ENCODE peak calls at places on chromosomes 13 and 19, in six cellular contexts. W is SK-N-SH, I is H1, X is HCT116, S is GM12878, Y is K562. U is an unnamed sample.

GRCh38 chr13:102948006-102948405 is 102.2 kb downstream of the ERCC5 start:
- DNase-seq in W (no peak), I (no peak), X (no peak), S (no peak), Y (no peak), U (no peak)

GRCh38 chr13:46647514-46648065 is 94.6 kb downstream of the LRCH1 start:
- DNase-seq in W (no peak), I (no peak), X (no peak), S (no peak), Y (no peak), U (no peak)

GRCh38 chr13:80161896-80162295 is 179.0 kb downstream of the SPRY2 start:
- DNase-seq in W (no peak), I (no peak), X (no peak), S (no peak), Y (no peak), U (no peak)

GRCh38 chr13:45162821-45163220 is 38.0 kb downstream of the KCTD4 start:
- DNase-seq in W (no peak), I (no peak), X (peak), S (no peak), Y (no peak), U (no peak)

GRCh38 chr13:78830508-78830907 is 171.6 kb upstream of the OBI1 start:
- DNase-seq in W (no peak), I (no peak), X (no peak), S (no peak), Y (no peak), U (no peak)

GRCh38 chr13:29909975-29910674 is 59.7 kb upstream of the UBL3 start:
- DNase-seq in W (no peak), I (no peak), X (no peak), S (no peak), Y (no peak), U (no peak)

GRCh38 chr13:89883893-89884448 is 1463.5 kb upstream of the MIR17HG start:
- DNase-seq in W (no peak), I (no peak), X (no peak), S (no peak), Y (no peak), U (no peak)

GRCh38 chr13:73676550-73677040 is 457.6 kb downstream of the KLF12 start:
- DNase-seq in W (no peak), I (no peak), X (no peak), S (no peak), Y (no peak), U (no peak)

GRCh38 chr19:54905908-54906511 is at the start of gene NCR1:
- DNase-seq in W (no peak), I (no peak), X (no peak), S (no peak), Y (peak), U (no peak)

GRCh38 chr19:6066661-6067646 is 43.3 kb downstream of the RFX2 start:
- DNase-seq in W (peak), I (peak), X (no peak), S (no peak), Y (peak), U (peak)

GRCh38 chr13:76216729-76217128 is 580.6 kb downstream of the LMO7 start:
- DNase-seq in W (no peak), I (no peak), X (no peak), S (no peak), Y (no peak), U (no peak)

DNA sequence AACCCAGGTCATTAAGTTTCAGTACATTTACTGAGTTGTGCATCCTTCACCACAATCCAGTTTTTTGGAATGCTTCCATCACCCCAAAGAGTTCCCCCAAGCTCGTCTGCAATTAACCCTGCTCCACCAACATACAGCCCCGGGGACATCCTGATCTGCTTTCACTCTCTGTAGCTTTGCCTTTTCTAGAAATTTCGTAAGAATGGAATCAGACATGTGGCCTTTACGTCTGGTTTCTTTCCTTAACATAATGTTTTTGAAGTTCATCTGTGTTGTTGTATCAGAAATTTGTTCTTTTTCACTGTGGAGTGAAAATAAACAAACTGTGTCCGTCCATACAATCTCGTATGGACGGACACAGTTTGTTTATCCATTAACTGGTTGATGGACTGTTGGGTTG is 2.9 kb downstream of the KLHL26 start:
- DNase-seq in W (no peak), I (no peak), X (no peak), S (no peak), Y (no peak), U (no peak)
- TF ChIP-seq JUND in W (no peak), I (no peak), X (no peak), S (no peak), Y (no peak), U (no peak)

GRCh38 chr13:87120476-87120875 is 550.7 kb upstream of the SLITRK5 start:
- DNase-seq in W (no peak), I (no peak), X (no peak), S (no peak), Y (no peak), U (no peak)

GRCh38 chr13:87124785-87125074 is 546.4 kb upstream of the SLITRK5 start:
- DNase-seq in W (no peak), I (no peak), X (no peak), S (no peak), Y (peak), U (no peak)

GRCh38 chr13:87122551-87122950 is 548.6 kb upstream of the SLITRK5 start:
- DNase-seq in W (no peak), I (no peak), X (no peak), S (no peak), Y (no peak), U (no peak)

GRCh38 chr13:87128006-87128405 is 543.2 kb upstream of the SLITRK5 start:
- DNase-seq in W (no peak), I (no peak), X (no peak), S (no peak), Y (no peak), U (no peak)

GRCh38 chr13:87123987-87124784 is 547.0 kb upstream of the SLITRK5 start:
- DNase-seq in W (no peak), I (no peak), X (peak), S (no peak), Y (peak), U (peak)
- TF ChIP-seq JUND in W (peak), I (peak), X (peak), S (no peak), Y (no peak), U (no peak)

GRCh38 chr13:91381371-91381770 is 17.1 kb upstream of the GPC5 start:
- DNase-seq in W (peak), I (no peak), X (no peak), S (no peak), Y (peak), U (peak)
- TF ChIP-seq JUND in W (no peak), I (no peak), X (no peak), S (no peak), Y (no peak), U (no peak)

GRCh38 chr13:22210134-22210930 is 539.5 kb downstream of the FGF9 start:
- DNase-seq in W (no peak), I (no peak), X (no peak), S (no peak), Y (no peak), U (no peak)

GRCh38 chr13:22218784-22219183 is 547.9 kb downstream of the FGF9 start:
- DNase-seq in W (no peak), I (no peak), X (no peak), S (no peak), Y (no peak), U (no peak)

GRCh38 chr13:22212576-22212975 is 541.7 kb downstream of the FGF9 start:
- DNase-seq in W (no peak), I (no peak), X (no peak), S (no peak), Y (no peak), U (no peak)

GRCh38 chr13:22211876-22212275 is 541.0 kb downstream of the FGF9 start:
- DNase-seq in W (no peak), I (no peak), X (no peak), S (no peak), Y (no peak), U (no peak)

DNA sequence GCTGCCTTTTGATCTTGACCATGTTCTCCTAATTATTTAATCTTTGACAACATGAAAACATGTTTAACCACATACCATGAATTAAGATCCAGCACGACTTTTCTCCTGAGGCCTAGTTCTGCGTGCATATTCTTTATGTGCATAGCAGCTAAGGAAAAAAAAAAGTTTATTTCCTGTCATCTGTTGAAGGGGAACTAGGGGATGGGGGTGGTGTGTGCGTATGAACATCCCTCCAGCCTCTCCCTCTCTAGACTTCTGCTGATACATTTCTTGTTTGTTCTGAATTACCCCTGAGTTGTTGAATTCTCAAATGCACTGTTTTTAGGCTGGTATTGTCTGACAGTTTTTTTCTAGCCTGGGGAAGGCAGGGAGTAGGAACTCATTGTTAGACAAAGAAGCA is 543.3 kb downstream of the FGF9 start:
- DNase-seq in W (no peak), I (no peak), X (no peak), S (no peak), Y (no peak), U (no peak)
- TF ChIP-seq JUND in W (no peak), I (no peak), X (no peak), S (no peak), Y (no peak), U (no peak)

DNA sequence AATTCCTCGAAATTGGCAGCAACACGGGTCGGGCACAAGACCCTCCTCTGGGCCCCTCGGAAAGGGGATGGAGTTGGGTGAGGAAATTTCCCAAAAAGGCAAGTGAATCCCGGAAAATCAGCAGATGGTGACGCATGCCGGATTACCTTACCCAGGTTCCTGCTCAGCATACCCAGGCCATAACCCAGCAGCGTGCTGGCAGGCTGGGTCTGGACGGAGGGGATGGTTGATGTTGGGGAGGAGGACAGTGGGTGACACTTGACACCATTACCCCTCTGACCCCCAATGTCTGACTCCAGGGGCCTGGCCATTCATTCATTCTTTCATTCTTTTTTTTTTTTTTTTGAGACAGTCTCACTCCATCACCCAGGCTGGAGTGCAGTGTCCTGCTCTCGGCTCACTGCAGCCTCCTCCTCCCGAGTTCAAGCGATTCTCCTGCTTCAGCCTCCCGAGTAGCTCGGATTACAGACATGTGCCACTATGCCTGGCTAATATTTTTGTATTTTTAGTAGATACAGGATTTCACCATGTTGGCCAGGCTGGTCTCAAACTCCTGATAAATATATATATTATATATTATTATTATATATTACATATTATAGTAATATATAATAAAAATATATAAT is 794 bp downstream of the PVR start:
- DNase-seq in W (peak), I (peak), X (no peak), S (no peak), Y (peak), U (peak)
- TF ChIP-seq JUND in W (no peak), I (peak), X (no peak), S (no peak), Y (no peak), U (no peak)

GRCh38 chr19:42038675-42039074 is 31.3 kb downstream of the GRIK5 start:
- DNase-seq in W (no peak), I (no peak), X (no peak), S (no peak), Y (no peak), U (no peak)
- TF ChIP-seq JUND in W (no peak), I (no peak), X (no peak), S (no peak), Y (no peak), U (no peak)

GRCh38 chr19:51351266-51351990 is 9.5 kb upstream of the VSIG10L start:
- DNase-seq in W (no peak), I (no peak), X (no peak), S (no peak), Y (no peak), U (no peak)

GRCh38 chr19:51345076-51345620 is 3.2 kb upstream of the VSIG10L start:
- DNase-seq in W (no peak), I (no peak), X (no peak), S (no peak), Y (no peak), U (no peak)

GRCh38 chr19:51346742-51347141 is 4.8 kb upstream of the VSIG10L start:
- DNase-seq in W (no peak), I (no peak), X (no peak), S (no peak), Y (no peak), U (no peak)

GRCh38 chr19:51342631-51343569 is 961 bp upstream of the VSIG10L start:
- DNase-seq in W (no peak), I (no peak), X (no peak), S (no peak), Y (no peak), U (peak)

DNA sequence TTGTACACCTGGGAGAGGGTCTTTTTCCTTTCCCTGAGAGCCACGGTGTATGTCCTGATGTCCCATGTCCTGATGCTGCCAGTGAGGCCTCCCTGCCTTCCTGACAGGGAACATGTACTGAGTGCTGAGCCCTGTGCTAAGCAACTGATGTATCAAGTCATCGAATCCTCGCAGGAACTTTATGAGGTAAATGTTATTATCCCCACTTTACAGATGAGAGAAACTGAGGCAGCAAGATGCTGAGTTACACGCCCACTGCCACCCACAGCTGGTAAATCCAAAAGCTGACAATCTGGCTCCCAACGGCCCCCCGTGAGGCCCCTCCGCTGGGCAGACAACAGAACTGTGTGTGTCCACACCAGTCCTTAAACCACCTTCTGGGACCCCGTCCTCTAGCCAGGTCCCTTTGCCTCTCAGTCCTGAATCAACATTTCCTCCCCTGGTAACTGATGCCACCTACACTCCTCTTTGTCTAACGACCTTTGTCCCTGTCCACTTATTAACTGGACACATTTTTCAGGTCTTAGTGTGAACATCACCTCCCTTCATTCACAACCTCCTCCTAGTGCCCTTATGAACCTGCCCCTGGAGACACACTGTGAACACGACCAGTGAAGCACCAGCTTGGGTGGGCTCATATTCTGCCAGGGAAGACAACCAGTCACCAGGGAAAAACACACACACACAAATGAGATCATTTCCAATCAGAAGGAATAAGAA is 5.4 kb upstream of the VSIG10L start:
- DNase-seq in W (no peak), I (no peak), X (no peak), S (no peak), Y (no peak), U (no peak)
- TF ChIP-seq JUND in W (no peak), I (no peak), X (no peak), S (no peak), Y (no peak), U (no peak)

DNA sequence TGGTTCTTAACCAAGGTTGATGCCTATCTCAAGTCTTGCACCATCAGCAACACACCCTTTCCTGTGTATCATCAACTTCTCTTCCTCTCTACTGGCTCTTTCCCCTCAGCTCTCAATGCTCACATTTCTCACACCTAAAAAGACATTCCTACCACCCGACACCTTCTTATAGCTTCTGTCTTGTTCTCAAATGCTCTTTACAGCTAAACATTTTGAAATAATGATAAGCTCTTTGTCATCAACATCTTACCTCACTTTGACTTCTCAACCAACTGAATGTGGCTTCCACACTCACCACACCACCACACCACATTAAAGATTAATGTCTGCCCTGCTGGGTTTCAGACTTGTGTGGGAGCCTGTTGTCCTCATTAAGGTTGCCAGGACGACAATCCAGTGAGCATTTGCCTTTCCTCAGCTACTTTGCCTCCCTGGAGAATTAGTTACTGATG is 67.8 kb downstream of the RXFP2 start:
- DNase-seq in W (no peak), I (no peak), X (no peak), S (no peak), Y (no peak), U (no peak)
- TF ChIP-seq JUND in W (no peak), I (no peak), X (no peak), S (no peak), Y (no peak), U (no peak)

DNA sequence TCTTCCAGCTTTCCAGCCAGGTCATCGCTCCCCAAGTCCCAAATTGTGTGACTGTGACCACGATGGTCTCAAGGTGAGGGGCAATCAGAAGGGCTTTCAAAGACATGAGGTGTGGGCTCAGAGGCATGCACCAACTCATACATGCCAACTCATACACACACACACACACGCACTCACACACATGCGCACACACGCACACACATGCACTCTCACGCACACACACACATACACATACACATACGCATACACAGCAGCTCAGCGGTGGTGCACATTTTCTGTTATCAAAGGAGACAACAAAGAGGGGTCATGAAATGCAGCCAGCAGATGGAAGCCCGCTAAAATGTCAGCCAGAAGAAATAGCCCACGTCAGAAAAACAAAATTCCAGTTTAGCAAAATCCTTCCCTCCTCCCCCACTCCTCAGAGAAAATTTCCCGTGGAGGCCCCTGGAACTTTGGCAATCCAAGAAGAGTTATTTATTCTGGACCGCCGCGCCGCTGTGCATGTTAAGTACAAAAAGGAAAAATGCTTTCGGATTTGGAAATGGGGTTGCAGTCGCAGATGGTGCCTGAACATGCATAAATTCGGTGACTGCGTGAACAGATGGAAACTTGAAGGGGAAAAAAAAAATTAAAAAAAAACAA is 114.7 kb upstream of the VSTM2B start:
- DNase-seq in W (no peak), I (no peak), X (no peak), S (no peak), Y (no peak), U (no peak)
- TF ChIP-seq JUND in W (no peak), I (no peak), X (no peak), S (no peak), Y (no peak), U (no peak)

DNA sequence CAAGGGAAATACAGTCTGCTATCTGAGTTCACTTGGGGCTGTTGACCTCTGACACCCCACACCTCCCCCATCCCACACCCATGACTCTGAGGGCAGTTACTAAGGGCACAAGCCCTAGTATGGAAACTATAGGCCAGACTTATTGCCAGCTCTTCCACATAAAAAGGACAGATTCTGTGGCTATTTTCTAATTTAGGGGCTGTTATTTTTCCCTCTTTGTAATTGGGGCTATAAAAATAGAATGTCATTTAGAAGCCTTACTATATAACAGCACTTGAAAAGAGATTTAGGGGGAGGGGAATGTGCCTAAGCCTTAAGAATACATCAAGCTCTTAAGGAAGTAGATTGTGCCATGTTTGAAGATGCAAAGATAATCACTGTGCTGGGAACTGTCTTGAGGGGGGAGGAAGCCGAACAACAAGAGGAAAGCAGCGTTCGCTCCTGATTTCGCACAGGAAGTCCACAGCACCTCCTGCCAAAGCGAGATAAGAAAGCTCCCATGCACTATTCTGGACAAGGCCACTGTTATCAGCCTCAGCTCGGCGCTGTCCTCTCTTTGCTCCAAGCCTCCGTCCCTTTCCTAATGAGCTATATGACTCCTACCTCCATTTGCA is 86.6 kb downstream of the FLT1 start:
- DNase-seq in W (no peak), I (no peak), X (no peak), S (no peak), Y (peak), U (no peak)
- TF ChIP-seq JUND in W (no peak), I (no peak), X (no peak), S (no peak), Y (peak), U (no peak)